ENCODE peak calls at places on chromosomes 12 and 14, in four cellular contexts. S is AG10803, M is fibroblast of pulmonary artery, T is psoas muscle. Z is an unnamed sample.

GRCh38 chr12:12181516-12181915 is 85.3 kb downstream of the LRP6 start:
- DNase-seq in S (peak; percentile 47), M (peak; percentile 44), T (no peak), Z (no peak)

GRCh38 chr12:51147309-51147708 is 25.6 kb downstream of the TFCP2 start:
- DNase-seq in S (no peak), M (no peak), T (no peak), Z (no peak)

GRCh38 chr14:95317817-95318343 is 1.8 kb downstream of the CLMN start:
- DNase-seq in S (no peak), M (no peak), T (no peak), Z (no peak)

GRCh38 chr14:69633238-69633637 is 21.8 kb downstream of the SUSD6 start:
- DNase-seq in S (no peak), M (no peak), T (no peak), Z (no peak)

GRCh38 chr14:90839024-90839888 is 23.0 kb upstream of the TTC7B start:
- DNase-seq in S (peak; percentile 63), M (peak; percentile 67), T (peak; percentile 72), Z (no peak)

GRCh38 chr14:92360666-92361370 is 37.9 kb downstream of the SLC24A4 start:
- DNase-seq in S (no peak), M (no peak), T (no peak), Z (no peak)

GRCh38 chr12:110280784-110281548 is at the start of gene ATP2A2:
- DNase-seq in S (peak; percentile 86), M (peak; percentile 88), T (peak; percentile 95), Z (no peak)

GRCh38 chr12:94240171-94240570 is 91.8 kb downstream of the PLXNC1 start:
- DNase-seq in S (no peak), M (no peak), T (no peak), Z (no peak)

GRCh38 chr12:100675432-100675831 is 101.9 kb downstream of the GAS2L3 start:
- DNase-seq in S (peak; percentile 47), M (peak; percentile 88), T (no peak), Z (peak; percentile 22)

GRCh38 chr12:111034911-111035577 is 114.7 kb upstream of the MYL2 start:
- DNase-seq in S (no peak), M (no peak), T (no peak), Z (no peak)

GRCh38 chr14:61461808-61462275 is 140.5 kb downstream of the PRKCH start:
- DNase-seq in S (peak; percentile 74), M (peak; percentile 89), T (no peak), Z (peak; percentile 52)

GRCh38 chr12:66447643-66448042 is 145.3 kb downstream of the HELB start:
- DNase-seq in S (no peak), M (no peak), T (no peak), Z (no peak)

GRCh38 chr12:77723308-77723707 is 107.4 kb upstream of the NAV3 start:
- DNase-seq in S (no peak), M (no peak), T (no peak), Z (no peak)

GRCh38 chr12:77725611-77726010 is 105.1 kb upstream of the NAV3 start:
- DNase-seq in S (peak; percentile 77), M (peak; percentile 67), T (no peak), Z (peak; percentile 48)

GRCh38 chr12:77728018-77728417 is 102.7 kb upstream of the NAV3 start:
- DNase-seq in S (no peak), M (no peak), T (no peak), Z (no peak)

GRCh38 chr12:77727442-77728001 is 103.2 kb upstream of the NAV3 start:
- DNase-seq in S (no peak), M (no peak), T (no peak), Z (no peak)

DNA sequence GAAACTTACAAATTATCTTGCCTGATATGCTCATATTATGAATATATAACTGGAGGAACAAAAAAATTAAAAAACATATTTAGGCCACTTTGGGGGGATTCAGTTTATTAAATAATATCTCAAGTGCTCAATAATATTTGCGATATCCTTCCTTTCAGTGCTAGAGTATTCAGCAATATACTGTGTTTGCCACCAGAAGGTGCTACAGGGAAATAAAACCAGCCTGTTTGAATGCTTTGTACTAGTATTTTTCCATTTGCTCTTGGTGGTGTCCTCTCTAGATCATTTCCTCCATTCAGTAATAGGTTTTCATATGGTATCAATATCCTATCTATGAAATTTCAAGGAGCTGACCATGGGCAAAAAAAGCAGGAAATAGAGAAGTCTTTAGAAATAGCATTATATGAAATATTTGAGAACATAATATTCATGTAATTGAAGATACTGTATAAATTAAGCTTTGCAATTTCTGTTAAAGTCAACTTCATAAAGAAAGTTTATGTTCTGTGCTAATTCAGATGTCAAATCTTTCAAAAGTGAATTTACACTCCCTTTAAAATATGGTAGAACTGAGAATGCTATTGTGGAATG is 106.2 kb upstream of the NAV3 start:
- DNase-seq in S (peak; percentile 45), M (peak; percentile 75), T (no peak), Z (no peak)
- H3K4me3 ChIP-seq in S (no peak overlapping the region), M (no peak overlapping the region), T (no peak overlapping the region), Z (no peak overlapping the region)

DNA sequence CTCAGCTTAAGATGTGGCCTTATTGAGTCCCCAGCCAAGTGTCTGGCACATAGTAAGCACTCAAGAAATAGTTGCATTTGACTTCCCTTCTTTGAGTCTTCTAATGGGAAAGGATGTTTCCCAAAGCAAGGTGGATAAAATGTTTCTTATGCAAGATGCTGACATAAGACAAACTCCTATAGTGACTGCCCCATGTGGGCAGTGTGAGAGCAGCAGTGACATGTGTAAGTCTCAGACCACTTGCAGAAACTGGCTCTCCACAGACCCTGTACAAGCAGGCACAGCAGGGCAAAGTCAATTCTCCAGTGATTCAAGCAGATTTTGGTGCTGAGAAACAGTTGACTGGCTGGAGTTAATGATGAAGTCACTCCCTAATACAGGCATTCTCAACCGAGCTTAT is 255.3 kb downstream of the ANO2 start:
- DNase-seq in S (no peak), M (no peak), T (no peak), Z (no peak)
- TF ChIP-seq CTCF in S (peak; percentile 10), M (no peak), T (no peak), Z (no peak)

DNA sequence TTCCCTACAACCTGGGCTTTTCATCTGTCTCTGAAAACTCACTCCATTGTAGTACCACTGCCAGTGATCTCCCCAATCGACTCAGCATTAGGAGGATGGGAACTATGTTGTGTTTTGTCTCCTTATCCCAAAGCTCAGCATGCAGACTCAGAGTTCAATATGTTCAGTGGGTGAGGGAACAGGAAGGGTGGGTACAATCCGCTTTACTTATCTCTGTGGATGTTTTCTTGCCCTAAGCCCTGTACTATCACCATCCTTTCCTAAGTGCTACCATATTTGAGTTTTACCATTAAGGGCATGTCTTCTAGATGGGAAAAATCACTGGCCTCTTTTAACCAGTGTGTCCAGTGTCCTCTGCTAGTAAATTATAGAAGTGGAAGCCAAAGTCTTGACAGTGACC is 107.1 kb downstream of the PPM1H start:
- DNase-seq in S (no peak), M (no peak), T (no peak), Z (no peak)
- H3K4me3 ChIP-seq in S (no peak overlapping the region), M (no peak overlapping the region), T (no peak overlapping the region), Z (no peak overlapping the region)

GRCh38 chr12:116673713-116674112 is 64.2 kb downstream of the SPRING1 start:
- DNase-seq in S (no peak), M (no peak), T (no peak), Z (no peak)
- TF ChIP-seq CTCF in S (no peak), M (peak; percentile 24), T (no peak), Z (peak; percentile 26)

GRCh38 chr14:33936391-33936790 is 14.5 kb downstream of the EGLN3 start:
- DNase-seq in S (no peak), M (no peak), T (no peak), Z (no peak)
- H3K4me3 ChIP-seq in S (no peak overlapping the region), M (no peak overlapping the region), T (no peak overlapping the region), Z (no peak overlapping the region)

GRCh38 chr14:22520235-22520634 is 68.8 kb downstream of the DAD1 start:
- DNase-seq in S (peak; percentile 64), M (peak; percentile 84), T (no peak), Z (peak; percentile 63)
- TF ChIP-seq CTCF in S (no peak), M (no peak), T (no peak), Z (no peak)

GRCh38 chr12:41635731-41636130 is 447.6 kb downstream of the PDZRN4 start:
- DNase-seq in S (no peak), M (no peak), T (no peak), Z (no peak)
- H3K4me3 ChIP-seq in S (no peak overlapping the region), M (no peak overlapping the region), T (no peak overlapping the region), Z (no peak overlapping the region)

DNA sequence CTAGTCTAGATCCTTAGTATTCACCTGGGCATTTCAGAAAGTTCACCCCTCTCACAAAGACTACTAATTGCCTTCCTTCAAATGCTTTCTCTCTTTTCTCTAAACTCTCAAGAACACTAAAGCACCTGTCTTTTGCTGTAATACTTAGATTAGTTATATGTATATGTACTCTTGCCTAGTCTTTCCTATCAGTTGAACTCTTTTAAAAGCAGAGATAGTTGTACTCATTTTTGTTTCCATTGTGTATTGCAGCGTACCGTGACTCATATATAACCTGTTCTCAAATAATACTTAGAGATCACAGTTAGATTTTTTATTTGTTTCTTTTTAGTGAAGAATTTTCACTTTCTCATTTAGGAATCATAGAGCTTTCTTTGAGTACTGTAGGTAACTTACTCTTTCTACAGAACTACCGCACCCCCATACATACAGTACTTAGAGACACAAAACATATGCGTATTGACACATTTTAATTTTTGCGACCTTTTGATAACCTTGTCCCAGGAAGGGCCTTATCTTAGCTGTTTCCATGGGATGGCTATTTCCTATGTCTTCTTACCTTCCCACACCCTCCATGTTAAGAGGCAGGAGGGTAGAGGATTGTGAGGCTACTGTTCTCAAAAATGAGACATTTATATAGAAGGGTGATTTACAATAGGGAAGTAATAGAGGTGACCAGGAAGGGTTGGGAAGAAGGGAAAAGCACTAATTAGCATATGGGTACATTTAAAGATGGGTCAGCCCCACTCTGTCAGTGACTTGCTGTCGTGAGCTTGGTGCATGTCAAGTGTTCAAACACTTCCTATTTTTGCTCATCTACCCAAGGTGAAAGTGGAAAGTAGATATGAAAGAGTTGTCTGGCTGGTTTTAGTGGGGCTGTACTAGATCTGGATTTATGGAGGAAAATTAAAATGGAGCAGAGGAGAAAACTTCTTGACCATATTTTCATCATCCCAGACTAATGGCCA is 74.3 kb downstream of the PLEKHA5 start:
- DNase-seq in S (no peak), M (no peak), T (no peak), Z (no peak)
- TF ChIP-seq CTCF in S (no peak), M (no peak), T (no peak), Z (no peak)

Z was measured in HFF-Myc.